ENCODE peak calls at places on chromosomes 12 and 14, in four cellular contexts. P is hepatocyte, Y is endothelial cell of umbilical vein, V is GM23248. H is an unnamed sample.

GRCh38 chr12:6323340-6323994 is 13.0 kb downstream of the PLEKHG6 start:
- DNase-seq in V (peak), Y (peak), P (peak), H (peak)

GRCh38 chr12:15323530-15323929 is 1.2 kb downstream of the PTPRO start:
- DNase-seq in Y (no peak), P (no peak), V (no peak), H (no peak)

GRCh38 chr14:100025111-100025510 is 40.1 kb upstream of the EVL start:
- DNase-seq in Y (peak), V (peak), P (peak), H (peak)

GRCh38 chr14:56100556-56100955 is 17.7 kb upstream of the PELI2 start:
- DNase-seq in P (no peak), Y (no peak), V (peak), H (no peak)

GRCh38 chr12:21026302-21026701 is 104.7 kb upstream of the SLCO1B1 start:
- DNase-seq in Y (no peak), P (no peak), V (no peak), H (no peak)

GRCh38 chr12:88876867-88877266 is 296.6 kb upstream of the KITLG start:
- DNase-seq in Y (no peak), V (peak), P (no peak), H (no peak)

GRCh38 chr12:74515849-74516248 is 21.8 kb upstream of the ATXN7L3B start:
- DNase-seq in Y (no peak), P (no peak), V (no peak), H (no peak)

GRCh38 chr14:90699016-90699415 is 117.2 kb downstream of the TTC7B start:
- DNase-seq in P (no peak), Y (no peak), V (no peak), H (no peak)

GRCh38 chr14:53338192-53338591 is 185.1 kb upstream of the DDHD1 start:
- DNase-seq in P (no peak), Y (no peak), V (peak), H (no peak)

DNA sequence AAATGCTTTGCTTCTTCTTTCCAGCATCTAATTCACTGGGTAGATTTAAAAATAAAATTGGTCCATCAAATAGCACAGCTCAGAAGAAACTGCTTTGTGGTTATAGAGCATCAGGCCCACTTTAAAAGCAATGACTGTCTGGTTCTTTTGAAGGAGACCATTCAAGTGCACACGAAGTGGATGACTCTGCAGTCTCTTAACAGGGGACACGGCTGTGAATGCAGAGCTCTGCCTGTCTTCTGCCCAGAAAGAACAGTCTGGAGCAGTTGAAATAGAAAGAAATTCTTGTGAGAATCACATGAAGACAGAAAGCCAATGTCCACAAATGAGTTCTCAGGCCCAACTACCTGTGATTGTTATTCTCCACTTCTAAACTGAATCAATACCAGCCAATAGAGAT is 138.7 kb upstream of the PLEKHA5 start:
- DNase-seq in V (no peak), Y (no peak), P (no peak), H (no peak)
- H2AFZ ChIP-seq in V (peak), Y (no peak), P (peak), H (no peak)

DNA sequence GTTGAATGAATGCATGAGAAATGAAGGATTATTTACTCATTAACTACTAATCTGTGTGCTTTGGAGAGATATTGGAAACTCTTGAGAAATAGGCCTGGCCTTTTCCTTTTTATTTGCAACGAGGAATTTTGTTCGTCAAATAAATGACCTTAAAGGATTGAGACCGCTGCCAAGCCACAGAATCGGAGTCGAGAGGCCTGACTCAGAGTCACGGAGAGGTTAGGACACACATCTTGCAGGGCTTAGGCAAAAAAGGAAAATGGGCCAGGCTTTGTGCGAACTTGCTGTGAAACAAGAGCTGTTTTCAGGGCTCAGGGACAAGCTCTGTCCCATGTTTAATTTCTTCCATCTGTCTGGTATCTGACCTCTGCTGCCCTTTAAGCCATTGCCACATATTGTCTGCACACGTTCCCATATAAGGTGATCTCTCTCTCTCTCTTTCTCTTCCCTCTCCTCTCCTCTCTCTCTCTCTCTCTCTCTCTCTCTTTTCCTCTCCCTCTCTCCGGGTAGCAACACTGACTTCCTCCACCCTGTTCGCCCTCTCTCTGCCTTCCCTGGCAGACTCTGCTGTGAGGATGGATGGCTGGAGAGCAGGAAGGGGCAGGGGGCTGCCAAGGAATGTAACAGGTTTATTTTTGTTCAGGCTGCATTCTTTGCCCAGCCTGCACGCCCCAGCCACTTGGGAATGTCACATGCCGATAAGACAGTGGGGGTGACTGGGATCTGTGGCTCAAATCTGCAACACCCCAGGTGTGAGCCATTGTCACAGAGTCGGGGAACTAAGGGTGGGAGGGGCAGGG is 14.9 kb upstream of the IFT81 start:
- DNase-seq in V (peak), Y (peak), P (peak), H (peak)
- H3K4me3 ChIP-seq in V (peak), Y (no peak), P (no peak), H (no peak)

DNA sequence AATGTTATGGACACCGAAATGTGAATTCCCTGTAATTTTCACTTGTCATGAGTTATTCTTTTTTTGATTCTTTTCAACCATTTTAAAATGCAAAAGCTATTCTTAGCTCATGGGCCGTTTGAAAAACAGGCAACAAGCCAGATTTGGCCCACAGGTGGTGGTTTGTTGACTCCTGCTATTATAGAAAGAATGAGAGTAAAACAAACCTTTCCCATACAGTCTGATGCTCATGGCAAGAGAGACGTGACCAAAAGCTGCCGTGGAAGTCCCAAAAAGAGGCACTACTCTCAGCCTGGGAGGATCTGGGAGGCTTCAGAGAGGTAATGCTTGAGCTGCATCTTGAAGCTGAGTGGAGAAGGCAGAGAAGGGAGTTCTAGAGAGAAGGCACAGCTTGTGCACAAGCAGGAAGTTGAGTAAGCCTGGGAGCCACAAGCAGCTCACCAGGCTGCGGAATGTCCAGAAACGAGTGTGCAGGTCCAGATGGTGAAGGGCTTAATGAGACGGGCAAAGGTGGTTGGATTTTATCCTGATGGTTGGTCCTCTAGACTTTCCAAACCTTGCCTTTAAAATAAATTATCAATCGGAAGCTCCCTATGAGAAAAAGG is 9.6 kb downstream of the PLXNC1 start:
- DNase-seq in V (no peak), Y (no peak), P (no peak), H (no peak)
- H2AFZ ChIP-seq in V (no peak), Y (no peak), P (no peak), H (no peak)

GRCh38 chr12:113056631-113057488 is at the start of gene DTX1:
- DNase-seq in V (peak), Y (no peak), P (no peak), H (no peak)
- H3K4me3 ChIP-seq in V (peak), Y (no peak), P (peak), H (peak)

DNA sequence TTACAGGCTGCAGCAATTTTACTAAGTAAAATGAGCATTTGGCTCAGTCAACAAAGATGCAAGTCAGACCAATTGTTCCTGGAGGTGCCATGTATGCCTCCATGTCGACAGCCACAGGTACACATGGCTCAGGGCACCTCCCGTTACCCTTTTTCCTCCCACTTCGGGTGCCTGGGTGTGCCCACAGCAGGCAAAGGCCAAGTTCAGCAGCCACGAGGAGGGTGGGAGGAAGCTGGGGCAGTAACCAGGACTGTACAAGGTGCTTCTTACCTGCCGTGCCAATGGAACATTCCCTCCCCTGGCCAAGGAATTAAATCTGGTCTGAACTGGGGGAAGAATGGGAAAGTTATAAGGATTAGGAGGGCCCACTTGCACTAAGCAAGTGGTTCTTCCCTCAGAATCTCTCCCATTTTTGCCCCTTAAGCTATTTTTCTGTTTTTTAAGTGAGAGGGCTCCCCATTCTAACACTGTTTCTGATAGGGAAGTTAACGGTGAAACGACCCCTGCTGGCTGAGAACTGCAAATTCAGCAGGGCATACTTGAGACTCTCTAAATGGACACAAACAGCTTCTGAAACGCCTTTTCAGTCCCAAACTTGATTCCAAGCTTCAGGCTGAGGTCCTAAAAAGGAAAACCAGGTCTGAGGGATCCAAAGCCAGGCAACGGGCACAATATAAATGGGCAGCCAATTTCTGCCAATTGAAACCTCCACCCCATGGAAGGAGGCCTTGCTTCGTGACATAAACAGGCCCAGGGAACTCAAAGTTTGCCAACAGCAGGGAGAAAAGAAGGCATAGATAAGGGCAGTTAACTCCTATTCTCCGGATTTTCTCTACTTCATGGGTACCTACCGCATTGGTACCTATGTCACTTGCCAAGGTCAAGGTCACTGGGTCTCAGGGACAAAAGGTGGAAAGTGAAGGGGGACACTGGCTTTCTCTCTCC is 24.8 kb downstream of the CLECL1 start:
- DNase-seq in P (peak), V (peak), Y (peak), H (no peak)
- H2AFZ ChIP-seq in P (no peak), V (no peak), Y (peak), H (no peak)